ENCODE peak calls at places on chromosomes 16 and 17, in six cellular contexts. F is vagina, Z is left kidney, L is GM23248, Q is MCF 10A, I is M059J. K is an unnamed sample.

GRCh38 chr17:28365487-28365886 is 488 bp upstream of the SEBOX start:
- DNase-seq in F (no peak), Z (no peak), L (no peak), Q (no peak), I (no peak), K (no peak)

GRCh38 chr17:679491-679890 is 35.1 kb downstream of the VPS53 start:
- DNase-seq in F (no peak), Z (no peak), L (no peak), Q (no peak), I (no peak), K (no peak)

GRCh38 chr17:47693667-47694017 is 319 bp upstream of the TBKBP1 start:
- DNase-seq in F (no peak), Z (peak), L (no peak), Q (no peak), I (no peak), K (no peak)

GRCh38 chr17:12730931-12731521 is 58.3 kb upstream of the ARHGAP44 start:
- DNase-seq in F (no peak), Z (peak), L (peak), Q (peak), I (peak), K (peak)

GRCh38 chr17:2194778-2195417 is 108.7 kb downstream of the SMG6 start:
- DNase-seq in F (no peak), Z (no peak), L (peak), Q (no peak), I (no peak), K (no peak)

GRCh38 chr16:85652431-85653221 is 36.1 kb downstream of the GINS2 start:
- DNase-seq in F (no peak), Z (peak), L (peak), Q (no peak), I (peak), K (peak)

GRCh38 chr16:63928421-63928820 is 1193.4 kb downstream of the CDH11 start:
- DNase-seq in F (no peak), Z (no peak), L (no peak), Q (no peak), I (no peak), K (no peak)

GRCh38 chr17:7019839-7020519 is 2.9 kb upstream of the BCL6B start:
- DNase-seq in F (no peak), Z (peak), L (peak), Q (peak), I (peak), K (no peak)

GRCh38 chr16:57504001-57504400 is 17.7 kb upstream of the DOK4 start:
- DNase-seq in F (no peak), Z (peak), L (no peak), Q (no peak), I (no peak), K (no peak)

GRCh38 chr17:75996665-75997590 is 3.7 kb upstream of the CDK3 start:
- DNase-seq in F (peak), Z (peak), L (peak), Q (peak), I (peak), K (peak)

GRCh38 chr16:13779676-13780075 is 140.3 kb upstream of the ERCC4 start:
- DNase-seq in F (no peak), Z (peak), L (no peak), Q (no peak), I (peak), K (no peak)

GRCh38 chr16:57732011-57732410 is 3.6 kb upstream of the KATNB1 start:
- DNase-seq in F (no peak), Z (no peak), L (peak), Q (peak), I (peak), K (peak)

GRCh38 chr17:13626703-13627102 is 25.0 kb upstream of the HS3ST3A1 start:
- DNase-seq in F (no peak), Z (no peak), L (peak), Q (peak), I (peak), K (peak)

GRCh38 chr16:19890901-19891300 is 6.3 kb upstream of the GPRC5B start:
- DNase-seq in F (no peak), Z (no peak), L (no peak), Q (no peak), I (no peak), K (no peak)

GRCh38 chr17:4747847-4748246 is 8.1 kb upstream of the CXCL16 start:
- DNase-seq in F (no peak), Z (no peak), L (no peak), Q (no peak), I (peak), K (no peak)

GRCh38 chr16:19410435-19411153 is 7.1 kb upstream of the TMC5 start:
- DNase-seq in F (no peak), Z (peak), L (peak), Q (peak), I (peak), K (no peak)

GRCh38 chr17:7041607-7042506 is 2.0 kb downstream of the SLC16A11 start:
- DNase-seq in F (no peak), Z (peak), L (no peak), Q (no peak), I (no peak), K (no peak)

GRCh38 chr16:11067266-11067665 is 122.9 kb downstream of the CLEC16A start:
- DNase-seq in F (no peak), Z (no peak), L (no peak), Q (no peak), I (no peak), K (no peak)

GRCh38 chr16:34802848-34803599 is 1343.6 kb downstream of the TP53TG3F start:
- DNase-seq in F (no peak), Z (no peak), L (no peak), Q (no peak), I (no peak), K (no peak)

GRCh38 chr17:59165933-59166342 is 10.4 kb downstream of the PRR11 start:
- DNase-seq in F (no peak), Z (peak), L (peak), Q (peak), I (peak), K (peak)

GRCh38 chr17:69716571-69716970 is 302.1 kb downstream of the MAP2K6 start:
- DNase-seq in F (no peak), Z (peak), L (peak), Q (no peak), I (no peak), K (no peak)

GRCh38 chr17:74206332-74206818 is 2.9 kb downstream of the RPL38 start:
- DNase-seq in F (no peak), Z (no peak), L (no peak), Q (no peak), I (no peak), K (no peak)

GRCh38 chr17:35748323-35748960 is 4.6 kb downstream of the GAS2L2 start:
- DNase-seq in F (no peak), Z (no peak), L (no peak), Q (peak), I (peak), K (peak)

GRCh38 chr16:49456763-49457162 is 83.2 kb downstream of the C16orf78 start:
- DNase-seq in F (no peak), Z (no peak), L (no peak), Q (no peak), I (no peak), K (no peak)

GRCh38 chr17:51365090-51365489 is 104.7 kb downstream of the UTP18 start:
- DNase-seq in F (no peak), Z (no peak), L (no peak), Q (no peak), I (no peak), K (peak)

GRCh38 chr17:27634026-27634335 is 3.0 kb downstream of the LGALS9 start:
- DNase-seq in F (no peak), Z (no peak), L (no peak), Q (no peak), I (no peak), K (no peak)

K was measured in bronchial epithelial cell.